ENCODE peak calls at places on chromosome 9, in ten cellular contexts. O is endodermal cell, M is sigmoid colon, F is heart left ventricle, W is psoas muscle, J is right cardiac atrium, Z is tibial artery, B is ovary, H is PC-3, D is small intestine. A is an unnamed sample. For H3K9me3 and H3K4me1, the result is how much of the 10 kb centered on the place peaks cover.

GRCh38 chr9:33517373-33517772 is 6.7 kb upstream of the ANKRD18B start:
- DNase-seq in Z (no peak), M (no peak), J (no peak), H (peak), O (no peak), D (peak), F (no peak), W (no peak), B (no peak), A (no peak)

GRCh38 chr9:121278535-121279169 is 10.7 kb downstream of the GSN start:
- DNase-seq in F (peak), W (peak), O (peak), M (peak), Z (peak), B (peak), H (peak), D (peak), J (peak), A (no peak)

GRCh38 chr9:100096378-100096916 is 2.4 kb downstream of the ERP44 start:
- DNase-seq in B (no peak), Z (no peak), O (no peak), W (no peak), J (no peak), D (no peak), H (no peak), F (no peak), M (no peak), A (no peak)

GRCh38 chr9:136328011-136328621 is 777 bp downstream of the GPSM1 start:
- DNase-seq in D (no peak), H (peak), B (peak), O (no peak), Z (no peak), M (no peak), W (no peak), J (peak), F (no peak), A (no peak)

GRCh38 chr9:37939575-37940095 is 35.7 kb upstream of the SLC25A51 start:
- DNase-seq in O (no peak), Z (no peak), D (no peak), H (no peak), F (no peak), J (peak), W (no peak), B (no peak), M (no peak), A (no peak)

GRCh38 chr9:122180633-122181032 is 20.9 kb downstream of the MORN5 start:
- DNase-seq in Z (no peak), B (no peak), J (no peak), O (no peak), H (peak), D (no peak), F (no peak), M (no peak), W (no peak), A (no peak)

GRCh38 chr9:4170231-4170630 is 129.6 kb downstream of the GLIS3 start:
- DNase-seq in M (no peak), F (no peak), W (no peak), D (no peak), J (no peak), O (no peak), B (no peak), Z (no peak), H (no peak), A (peak)

GRCh38 chr9:113151696-113152630 is 1.2 kb downstream of the SLC31A2 start:
- DNase-seq in M (no peak), D (peak), J (peak), Z (peak), W (no peak), B (peak), O (no peak), H (no peak), F (no peak), A (no peak)

GRCh38 chr9:122931851-122932199 is 513 bp upstream of the ZBTB26 start:
- DNase-seq in B (no peak), J (no peak), W (no peak), Z (no peak), H (no peak), F (no peak), M (no peak), O (no peak), D (no peak), A (no peak)

GRCh38 chr9:114518599-114519022 is 13.3 kb upstream of the WHRN start:
- DNase-seq in D (peak), M (no peak), Z (no peak), F (no peak), B (no peak), J (no peak), O (peak), W (no peak), H (no peak), A (no peak)

GRCh38 chr9:2780326-2780725 is 63.0 kb downstream of the KCNV2 start:
- DNase-seq in D (no peak), Z (no peak), M (no peak), J (no peak), O (no peak), F (no peak), W (no peak), B (no peak), H (no peak), A (no peak)
- H3K9me3 ChIP-seq in D (under half), Z (under half), M (under half), J (under half), O (half or more), F (under half), W (under half), B (under half), H (under half), A (under half)

DNA sequence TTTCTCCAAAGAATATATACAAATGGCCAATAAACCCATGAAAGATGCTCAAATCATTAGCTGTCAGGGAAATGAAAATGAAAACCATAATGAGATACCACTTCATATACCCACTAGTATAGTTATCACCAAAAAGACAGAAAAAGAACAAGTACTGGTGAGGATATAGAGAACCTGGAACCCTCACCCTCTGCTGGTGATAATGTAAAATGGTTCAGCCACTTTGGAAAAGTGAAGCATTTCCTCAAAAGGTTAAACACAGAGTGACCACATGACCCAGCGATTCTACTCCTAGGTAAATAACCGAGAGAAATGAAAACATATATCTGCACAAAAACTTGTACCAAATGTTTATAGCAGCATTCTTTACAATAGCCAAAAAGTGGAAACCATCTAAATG is 72.0 kb downstream of the HSD17B3 start:
- DNase-seq in O (no peak), J (no peak), M (no peak), F (no peak), B (no peak), W (no peak), Z (no peak), H (peak), D (no peak), A (no peak)
- H3K27ac ChIP-seq in O (no peak), J (no peak), M (no peak), F (no peak), B (no peak), W (no peak), Z (no peak), H (no peak), D (no peak), A (no peak)

GRCh38 chr9:125442471-125442870 is 180.8 kb downstream of the GAPVD1 start:
- DNase-seq in F (no peak), Z (no peak), D (no peak), W (no peak), J (no peak), H (no peak), O (no peak), B (no peak), M (no peak), A (no peak)
- H3K4me1 ChIP-seq in F (under half), Z (under half), D (under half), W (under half), J (under half), H (under half), O (under half), B (under half), M (under half), A (under half)

DNA sequence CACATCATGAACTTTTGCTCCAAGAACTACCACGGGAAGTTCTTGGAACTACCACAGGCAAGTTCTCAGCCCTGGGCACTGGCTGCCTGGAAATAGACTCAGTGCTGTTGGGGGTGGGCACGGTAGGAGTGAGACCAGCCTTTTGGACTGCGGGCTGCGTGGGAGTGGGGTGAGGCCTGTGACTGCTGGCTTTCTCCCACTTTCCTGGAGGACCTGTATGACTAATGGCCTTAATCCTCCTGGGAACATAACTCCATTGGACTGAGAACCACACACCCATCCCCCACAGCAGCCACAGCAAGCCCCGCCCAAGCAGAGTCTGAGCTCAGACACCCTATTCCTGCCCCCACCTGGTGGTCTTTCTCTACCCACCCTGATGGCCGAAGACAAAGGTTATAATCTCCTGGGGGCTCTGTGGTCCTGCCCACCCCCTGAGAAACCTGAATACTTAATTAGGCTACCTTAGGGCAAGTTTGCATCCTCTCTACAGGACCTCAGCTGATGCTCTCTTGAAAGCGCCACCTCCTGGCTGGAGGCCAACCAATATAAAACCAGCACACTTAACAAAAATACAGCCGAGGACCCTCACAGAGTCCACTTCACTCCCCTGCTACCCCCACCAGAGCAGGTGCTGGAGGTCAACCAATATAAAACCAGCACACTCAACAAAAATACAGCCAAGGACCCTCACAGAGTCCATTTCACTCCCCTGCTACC is 112.6 kb downstream of the CACNA1B start:
- DNase-seq in H (no peak), F (no peak), B (peak), O (peak), Z (no peak), D (no peak), W (no peak), J (no peak), M (peak), A (no peak)
- H3K9me3 ChIP-seq in H (under half), F (under half), B (under half), O (under half), Z (under half), D (under half), W (under half), J (under half), M (under half), A (under half)

DNA sequence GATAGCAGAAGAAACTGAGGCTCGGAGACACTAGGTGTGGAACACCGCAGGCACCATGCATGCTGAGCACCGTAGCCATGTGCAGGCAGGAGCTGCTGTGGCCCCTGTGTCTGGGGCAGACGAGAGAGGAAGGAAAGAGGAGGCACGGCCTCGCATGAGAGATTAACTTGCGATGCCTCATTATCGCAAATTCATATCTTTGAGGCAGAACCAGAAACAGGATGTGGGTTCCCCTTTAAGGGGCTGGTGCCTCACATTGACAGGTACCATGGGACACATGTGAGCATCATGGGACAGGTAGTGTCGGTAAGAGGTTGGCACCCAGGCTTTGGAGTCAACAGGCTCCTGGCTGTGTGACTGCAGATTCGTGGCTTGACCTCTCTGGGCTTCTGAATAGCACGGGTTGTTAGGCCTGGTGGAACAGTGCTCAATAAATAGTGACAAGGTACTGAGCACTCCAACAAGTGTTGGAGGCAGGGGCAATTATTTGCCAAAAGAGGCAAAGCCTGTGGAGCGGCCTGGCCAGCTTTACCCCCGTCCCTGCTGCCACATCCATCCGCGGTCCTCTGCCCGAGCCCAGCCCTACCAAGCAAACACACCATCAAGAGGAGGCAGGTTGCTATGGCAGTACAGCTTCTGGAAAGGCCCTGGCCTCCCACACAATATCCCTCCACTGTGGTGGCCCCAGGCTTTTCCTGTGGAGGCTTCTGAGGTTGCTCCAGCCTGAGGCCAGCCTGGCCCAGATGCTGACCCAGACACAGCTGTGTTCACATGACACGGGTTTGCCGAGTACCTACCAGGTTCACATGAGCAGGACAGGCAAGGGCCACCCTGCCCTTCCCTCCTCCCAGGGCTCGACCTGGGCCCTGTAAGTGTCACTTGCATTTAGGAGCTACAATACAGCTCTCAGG is 40.6 kb downstream of the NAIF1 start:
- DNase-seq in J (no peak), B (no peak), Z (no peak), O (no peak), F (no peak), W (no peak), D (peak), H (no peak), M (no peak), A (no peak)
- H3K27ac ChIP-seq in J (no peak), B (no peak), Z (no peak), O (no peak), F (no peak), W (no peak), D (peak), H (no peak), M (no peak), A (no peak)

GRCh38 chr9:87594662-87595061 is 97.0 kb downstream of the DAPK1 start:
- DNase-seq in H (no peak), O (no peak), M (no peak), B (no peak), F (no peak), J (no peak), Z (no peak), W (no peak), D (no peak), A (no peak)

GRCh38 chr9:87599901-87600610 is 102.4 kb downstream of the DAPK1 start:
- DNase-seq in F (no peak), B (peak), D (peak), M (peak), Z (no peak), O (no peak), J (peak), W (no peak), H (peak), A (no peak)

GRCh38 chr9:87595605-87596004 is 97.9 kb downstream of the DAPK1 start:
- DNase-seq in O (peak), Z (no peak), B (no peak), W (no peak), J (no peak), D (no peak), H (no peak), M (peak), F (no peak), A (no peak)

GRCh38 chr9:87596862-87597261 is 99.2 kb downstream of the DAPK1 start:
- DNase-seq in B (peak), O (no peak), F (peak), W (peak), J (peak), D (no peak), M (peak), H (no peak), Z (peak), A (no peak)

DNA sequence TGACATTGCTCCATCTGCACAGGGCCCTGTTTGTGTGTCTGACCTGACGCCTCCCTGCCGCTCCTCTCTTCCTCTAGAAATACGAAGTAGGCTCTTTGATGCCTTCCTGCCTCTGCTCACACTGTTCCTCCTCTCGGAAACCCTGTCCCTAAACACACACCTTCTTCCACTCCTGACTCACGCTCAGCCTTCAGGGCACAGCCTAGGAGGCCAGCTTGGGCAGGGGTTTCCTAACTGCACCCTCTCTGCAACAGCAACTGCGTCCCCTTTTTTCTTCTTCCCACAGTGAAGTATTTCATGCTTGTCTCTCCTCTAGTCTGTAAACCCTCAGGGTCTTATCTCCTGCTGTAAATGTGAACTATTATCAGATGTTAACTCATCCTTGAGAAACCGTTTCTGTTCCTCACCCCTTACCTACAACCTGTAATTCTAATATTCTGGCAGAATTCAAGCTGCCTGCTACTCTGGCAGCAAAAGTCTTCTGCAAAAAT is 100.1 kb downstream of the DAPK1 start:
- DNase-seq in Z (no peak), B (no peak), O (no peak), F (no peak), W (no peak), M (no peak), D (no peak), J (no peak), H (no peak), A (no peak)
- H3K4me1 ChIP-seq in Z (under half), B (half or more), O (under half), F (under half), W (under half), M (half or more), D (under half), J (under half), H (under half), A (half or more)

GRCh38 chr9:93864029-93864428 is 91.1 kb downstream of the BARX1 start:
- DNase-seq in J (no peak), B (no peak), D (no peak), F (no peak), W (no peak), Z (no peak), M (no peak), H (no peak), O (peak), A (peak)
- H3K9me3 ChIP-seq in J (under half), B (under half), D (under half), F (under half), W (under half), Z (under half), M (under half), H (under half), O (under half), A (under half)